ENCODE peak calls at places on chromosome 6, in six cellular contexts. L is A549, I is GM23338, P is HepG2, H is HCT116, J is GM12878. S is an unnamed sample.

GRCh38 chr6:72042088-72042487 is 155.7 kb downstream of the RIMS1 start:
- DNase-seq in P (no peak), J (no peak), I (no peak), L (no peak), H (no peak), S (no peak)

GRCh38 chr6:147279423-147279822 is 75.2 kb downstream of the STXBP5 start:
- DNase-seq in P (no peak), H (no peak), L (no peak), I (no peak), J (no peak), S (no peak)

GRCh38 chr6:147905721-147906120 is 397.2 kb downstream of the SAMD5 start:
- DNase-seq in H (no peak), L (no peak), I (no peak), J (no peak), P (no peak), S (no peak)

GRCh38 chr6:127939442-127940066 is 38.7 kb upstream of the THEMIS start:
- DNase-seq in L (no peak), I (peak; percentile 3), P (no peak), J (no peak), H (no peak), S (no peak)

GRCh38 chr6:77883849-77884248 is 231.0 kb downstream of the MEI4 start:
- DNase-seq in P (no peak), H (no peak), L (no peak), I (no peak), J (no peak), S (no peak)

GRCh38 chr6:139944131-139944530 is 569.7 kb upstream of the CITED2 start:
- DNase-seq in P (no peak), J (no peak), H (no peak), L (no peak), I (no peak), S (no peak)

GRCh38 chr6:3962897-3963296 is 113.7 kb downstream of the FAM50B start:
- DNase-seq in H (no peak), P (no peak), J (no peak), I (no peak), L (peak; percentile 49), S (no peak)

GRCh38 chr6:168016756-168017525 is 19.5 kb downstream of the KIF25 start:
- DNase-seq in P (no peak), H (no peak), L (no peak), J (no peak), I (no peak), S (no peak)

GRCh38 chr6:149337330-149337729 is 19.8 kb downstream of the TAB2 start:
- DNase-seq in I (no peak), H (no peak), P (no peak), L (no peak), J (no peak), S (no peak)

GRCh38 chr6:116398366-116399005 is 27.7 kb downstream of the DSE start:
- DNase-seq in H (no peak), L (no peak), J (no peak), I (no peak), P (no peak), S (no peak)

GRCh38 chr6:143840595-143840994 is 2.5 kb upstream of the LTV1 start:
- DNase-seq in I (no peak), P (no peak), L (no peak), H (no peak), J (no peak), S (no peak)

GRCh38 chr6:140537211-140537610 is 1162.8 kb upstream of the CITED2 start:
- DNase-seq in P (no peak), H (no peak), J (no peak), L (peak; percentile 18), I (no peak), S (no peak)

GRCh38 chr6:104940881-104941693 is 15.8 kb upstream of the LIN28B start:
- DNase-seq in J (no peak), H (no peak), P (peak; percentile 43), L (no peak), I (peak; percentile 85), S (no peak)

GRCh38 chr6:81795890-81796289 is 43.4 kb upstream of the TENT5A start:
- DNase-seq in I (no peak), H (no peak), J (no peak), P (no peak), L (no peak), S (no peak)

GRCh38 chr6:47147836-47148344 is 105.8 kb upstream of the ADGRF1 start:
- DNase-seq in J (no peak), P (peak; percentile 59), H (no peak), I (no peak), L (no peak), S (no peak)

GRCh38 chr6:67916389-67916788 is 718.7 kb upstream of the ADGRB3 start:
- DNase-seq in I (no peak), P (no peak), L (no peak), J (no peak), H (no peak), S (no peak)

GRCh38 chr6:54621285-54621684 is 225.3 kb upstream of the FAM83B start:
- DNase-seq in I (peak; percentile 71), L (peak; percentile 11), H (peak; percentile 10), P (no peak), J (no peak), S (no peak)

GRCh38 chr6:131250121-131250520 is 114.9 kb downstream of the AKAP7 start:
- DNase-seq in J (peak; percentile 1), L (no peak), P (no peak), H (no peak), I (peak; percentile 77), S (peak; percentile 41)

GRCh38 chr6:142802124-142802523 is 142.9 kb downstream of the HIVEP2 start:
- DNase-seq in I (peak; percentile 41), J (no peak), H (peak; percentile 47), L (peak; percentile 69), P (peak; percentile 65), S (no peak)

GRCh38 chr6:41519748-41520699 is 26.2 kb upstream of the FOXP4 start:
- DNase-seq in I (peak; percentile 27), P (peak; percentile 97), L (no peak), J (no peak), H (no peak), S (no peak)

GRCh38 chr6:41518118-41518517 is 28.1 kb upstream of the FOXP4 start:
- DNase-seq in H (no peak), J (no peak), P (peak; percentile 70), L (no peak), I (peak; percentile 81), S (no peak)

GRCh38 chr6:41519305-41519747 is 26.9 kb upstream of the FOXP4 start:
- DNase-seq in H (no peak), P (peak; percentile 89), I (no peak), L (no peak), J (no peak), S (no peak)

GRCh38 chr6:41515995-41516394 is 30.2 kb upstream of the FOXP4 start:
- DNase-seq in H (no peak), J (no peak), P (no peak), I (no peak), L (no peak), S (no peak)

DNA sequence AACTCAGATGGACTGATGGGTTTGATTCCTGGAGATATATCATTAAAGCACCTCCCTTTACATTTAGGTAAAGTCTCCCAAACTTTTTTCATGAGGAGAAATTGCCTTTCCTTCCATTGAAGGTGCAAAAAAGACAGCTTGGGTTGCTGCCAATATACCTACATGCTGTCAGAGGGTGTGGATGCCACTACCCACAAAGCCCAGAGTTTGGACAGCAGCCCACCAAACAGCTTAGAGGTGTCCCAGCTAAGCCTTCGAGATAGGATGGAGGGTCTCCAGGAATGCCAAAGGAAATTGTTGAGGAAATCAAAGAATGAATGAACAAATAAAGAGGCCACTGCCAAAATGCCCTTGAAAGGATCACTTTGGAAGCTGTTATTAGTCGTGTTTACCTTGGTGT is 28.7 kb upstream of the FOXP4 start:
- DNase-seq in J (no peak), I (no peak), L (no peak), H (no peak), P (no peak), S (no peak)
- H3K27ac ChIP-seq in J (no peak overlapping the region), I (no peak overlapping the region), L (no peak overlapping the region), H (no peak overlapping the region), P (peak overlapping the region; percentile 94), S (no peak overlapping the region)

GRCh38 chr6:119077643-119078448 is 618 bp downstream of the FAM184A start:
- DNase-seq in P (peak; percentile 32), I (peak; percentile 82), L (no peak), J (no peak), H (no peak), S (no peak)

GRCh38 chr6:119084784-119085183 is 6.3 kb upstream of the FAM184A start:
- DNase-seq in L (no peak), I (no peak), H (no peak), J (no peak), P (no peak), S (no peak)

GRCh38 chr6:119078449-119079287 is at the start of gene FAM184A:
- DNase-seq in J (no peak), I (peak; percentile 80), H (peak; percentile 16), L (peak; percentile 33), P (peak; percentile 55), S (no peak)

GRCh38 chr6:119079288-119079809 is 885 bp upstream of the FAM184A start:
- DNase-seq in I (no peak), L (no peak), P (no peak), J (no peak), H (no peak), S (no peak)

DNA sequence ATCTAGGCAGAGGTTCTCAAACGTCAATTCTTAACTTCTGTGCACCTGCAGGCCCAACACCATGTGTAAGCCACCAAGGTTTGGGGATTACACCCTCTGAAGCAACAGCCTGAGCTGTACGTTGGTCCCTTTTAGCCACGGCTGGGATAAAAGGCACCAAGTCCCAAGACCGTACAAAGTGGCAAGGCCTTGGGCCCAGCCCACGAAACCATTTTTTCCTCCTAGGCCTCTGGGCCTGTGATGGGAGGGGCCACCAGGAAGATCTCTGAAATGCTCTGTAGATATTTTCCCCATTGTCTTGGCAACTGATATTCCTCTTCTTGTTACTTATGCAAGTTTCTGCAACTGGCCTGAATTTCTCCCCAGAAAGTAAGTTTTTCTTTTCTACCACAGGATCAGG is 4.5 kb upstream of the FAM184A start:
- DNase-seq in H (no peak), I (no peak), P (no peak), L (no peak), J (no peak), S (no peak)
- TF ChIP-seq REST in H (no peak), I (no peak), P (no peak), L (no peak), J (no peak), S (no peak)

GRCh38 chr6:133637436-133637835 is 251.5 kb upstream of the TCF21 start:
- DNase-seq in L (no peak), H (no peak), J (no peak), I (no peak), P (no peak), S (no peak)
- H3K27ac ChIP-seq in L (no peak overlapping the region), H (peak overlapping the region; percentile 17), J (no peak overlapping the region), I (no peak overlapping the region), P (no peak overlapping the region), S (no peak overlapping the region)

DNA sequence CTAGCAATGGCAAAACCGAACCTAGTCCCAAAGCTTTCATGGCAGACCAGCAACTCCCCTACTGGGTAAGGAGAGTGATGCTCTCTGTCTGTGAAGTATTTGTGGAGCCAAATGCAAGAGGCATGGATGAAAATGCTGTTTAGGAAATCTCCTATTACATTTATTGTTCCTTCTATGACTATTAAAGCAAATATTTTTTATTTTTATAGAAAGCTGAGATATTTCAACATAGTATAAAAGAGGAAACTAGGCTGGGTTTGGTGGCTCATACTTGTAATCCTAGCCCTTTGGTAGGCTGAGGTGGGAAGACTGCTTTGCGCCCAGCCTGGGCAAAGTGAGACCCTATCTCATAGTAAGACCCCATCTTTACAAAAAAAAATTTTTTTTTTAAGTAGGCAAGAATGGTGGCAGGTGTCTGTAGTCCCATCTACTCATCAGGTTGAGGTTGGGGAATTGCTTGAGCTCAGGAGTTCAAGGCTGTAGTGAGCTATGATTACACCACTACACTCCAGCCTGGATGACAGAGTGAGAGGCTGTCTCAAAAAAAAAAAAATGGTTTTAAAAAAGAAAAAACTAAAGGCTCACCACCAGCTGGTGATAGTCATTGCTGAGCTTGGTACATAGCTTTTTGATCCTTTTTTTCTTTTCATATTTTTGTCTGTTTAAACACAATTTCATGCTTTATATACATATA is 11.2 kb downstream of the KDM1B start:
- DNase-seq in P (no peak), L (no peak), I (no peak), J (no peak), H (no peak), S (no peak)
- TF ChIP-seq REST in P (no peak), L (no peak), I (no peak), J (no peak), H (no peak), S (no peak)

S was measured in HL-60.